ENCODE peak calls at places on chromosome 16, in six cellular contexts. One of them, this sample, is unnamed. For H3K79me1, the result is how much of the 10 kb centered on the place peaks cover.

GRCh38 chr16:81369888-81370504 is 55.2 kb downstream of the GAN start:
- DNase-seq in mesenchymal stem cell: no peak
- DNase-seq in IMR-90: no peak
- DNase-seq in neuronal stem cell: no peak
- DNase-seq in trophoblast cell: no peak
- DNase-seq in H9: no peak
- DNase-seq in this sample: no peak

GRCh38 chr16:35744716-35745115 is 2285.3 kb downstream of the TP53TG3F start:
- DNase-seq in mesenchymal stem cell: no peak
- DNase-seq in IMR-90: no peak
- DNase-seq in neuronal stem cell: no peak
- DNase-seq in trophoblast cell: no peak
- DNase-seq in H9: no peak
- DNase-seq in this sample: no peak

GRCh38 chr16:58045096-58045495 is 19.5 kb downstream of the MMP15 start:
- DNase-seq in mesenchymal stem cell: no peak
- DNase-seq in IMR-90: no peak
- DNase-seq in neuronal stem cell: no peak
- DNase-seq in trophoblast cell: no peak
- DNase-seq in H9: peak
- DNase-seq in this sample: no peak

GRCh38 chr16:78385406-78385805 is 286.0 kb downstream of the WWOX start:
- DNase-seq in mesenchymal stem cell: no peak
- DNase-seq in IMR-90: no peak
- DNase-seq in neuronal stem cell: no peak
- DNase-seq in trophoblast cell: no peak
- DNase-seq in H9: no peak
- DNase-seq in this sample: no peak

GRCh38 chr16:383326-384020 is 1.7 kb upstream of the PGAP6 start:
- DNase-seq in mesenchymal stem cell: peak
- DNase-seq in IMR-90: no peak
- DNase-seq in neuronal stem cell: no peak
- DNase-seq in trophoblast cell: peak
- DNase-seq in H9: peak
- DNase-seq in this sample: peak

GRCh38 chr16:7921360-7921759 is 588.7 kb downstream of the RBFOX1 start:
- DNase-seq in mesenchymal stem cell: no peak
- DNase-seq in IMR-90: no peak
- DNase-seq in neuronal stem cell: no peak
- DNase-seq in trophoblast cell: peak
- DNase-seq in H9: peak
- DNase-seq in this sample: no peak

GRCh38 chr16:29029168-29029994 is 44.5 kb downstream of the LAT start:
- DNase-seq in mesenchymal stem cell: peak
- DNase-seq in IMR-90: peak
- DNase-seq in neuronal stem cell: peak
- DNase-seq in trophoblast cell: no peak
- DNase-seq in H9: peak
- DNase-seq in this sample: peak

GRCh38 chr16:87790278-87791023 is 24.7 kb upstream of the KLHDC4 start:
- DNase-seq in mesenchymal stem cell: no peak
- DNase-seq in IMR-90: peak
- DNase-seq in neuronal stem cell: no peak
- DNase-seq in trophoblast cell: peak
- DNase-seq in H9: no peak
- DNase-seq in this sample: no peak

GRCh38 chr16:87414251-87414680 is 22.1 kb downstream of the MAP1LC3B start:
- DNase-seq in mesenchymal stem cell: no peak
- DNase-seq in IMR-90: no peak
- DNase-seq in neuronal stem cell: no peak
- DNase-seq in trophoblast cell: no peak
- DNase-seq in H9: no peak
- DNase-seq in this sample: no peak

GRCh38 chr16:30032083-30032819 is 1.2 kb upstream of the TLCD3B start:
- DNase-seq in mesenchymal stem cell: peak
- DNase-seq in IMR-90: peak
- DNase-seq in neuronal stem cell: peak
- DNase-seq in trophoblast cell: peak
- DNase-seq in H9: peak
- DNase-seq in this sample: peak

GRCh38 chr16:29698484-29699323 is 19.7 kb downstream of the QPRT start:
- DNase-seq in mesenchymal stem cell: no peak
- DNase-seq in IMR-90: no peak
- DNase-seq in neuronal stem cell: no peak
- DNase-seq in trophoblast cell: no peak
- DNase-seq in H9: no peak
- DNase-seq in this sample: no peak

GRCh38 chr16:77564791-77565390 is 130.1 kb upstream of the ADAMTS18 start:
- DNase-seq in mesenchymal stem cell: peak
- DNase-seq in IMR-90: peak
- DNase-seq in neuronal stem cell: no peak
- DNase-seq in trophoblast cell: peak
- DNase-seq in H9: no peak
- DNase-seq in this sample: no peak

GRCh38 chr16:17173134-17173729 is 297.5 kb downstream of the XYLT1 start:
- DNase-seq in mesenchymal stem cell: no peak
- DNase-seq in IMR-90: peak
- DNase-seq in neuronal stem cell: no peak
- DNase-seq in trophoblast cell: peak
- DNase-seq in H9: no peak
- DNase-seq in this sample: no peak

GRCh38 chr16:57606847-57607501 is 21.5 kb upstream of the ADGRG1 start:
- DNase-seq in mesenchymal stem cell: no peak
- DNase-seq in IMR-90: no peak
- DNase-seq in neuronal stem cell: no peak
- DNase-seq in trophoblast cell: peak
- DNase-seq in H9: no peak
- DNase-seq in this sample: no peak

GRCh38 chr16:88915639-88916327 is 49.3 kb upstream of the PABPN1L start:
- DNase-seq in mesenchymal stem cell: no peak
- DNase-seq in IMR-90: no peak
- DNase-seq in neuronal stem cell: no peak
- DNase-seq in trophoblast cell: no peak
- DNase-seq in H9: no peak
- DNase-seq in this sample: no peak
- H3K14ac ChIP-seq in mesenchymal stem cell: peak
- H3K14ac ChIP-seq in IMR-90: no peak
- H3K14ac ChIP-seq in neuronal stem cell: peak
- H3K14ac ChIP-seq in trophoblast cell: no peak
- H3K14ac ChIP-seq in H9: no peak
- H3K14ac ChIP-seq in this sample: peak

GRCh38 chr16:3149193-3149530 is 14.3 kb downstream of the ZNF213 start:
- DNase-seq in mesenchymal stem cell: no peak
- DNase-seq in IMR-90: no peak
- DNase-seq in neuronal stem cell: no peak
- DNase-seq in trophoblast cell: peak
- DNase-seq in H9: no peak
- DNase-seq in this sample: no peak

GRCh38 chr16:3149630-3150345 is 15.0 kb downstream of the ZNF213 start:
- DNase-seq in mesenchymal stem cell: peak
- DNase-seq in IMR-90: peak
- DNase-seq in neuronal stem cell: peak
- DNase-seq in trophoblast cell: peak
- DNase-seq in H9: peak
- DNase-seq in this sample: peak

GRCh38 chr16:3152273-3153076 is 17.6 kb downstream of the ZNF213 start:
- DNase-seq in mesenchymal stem cell: peak
- DNase-seq in IMR-90: peak
- DNase-seq in neuronal stem cell: peak
- DNase-seq in trophoblast cell: peak
- DNase-seq in H9: peak
- DNase-seq in this sample: peak

GRCh38 chr16:3152022-3152272 is 17.1 kb downstream of the ZNF213 start:
- DNase-seq in mesenchymal stem cell: no peak
- DNase-seq in IMR-90: no peak
- DNase-seq in neuronal stem cell: no peak
- DNase-seq in trophoblast cell: no peak
- DNase-seq in H9: no peak
- DNase-seq in this sample: no peak

GRCh38 chr16:3150346-3151218 is 15.8 kb downstream of the ZNF213 start:
- DNase-seq in mesenchymal stem cell: peak
- DNase-seq in IMR-90: peak
- DNase-seq in neuronal stem cell: peak
- DNase-seq in trophoblast cell: peak
- DNase-seq in H9: peak
- DNase-seq in this sample: peak
- H3K79me1 ChIP-seq in mesenchymal stem cell: under half
- H3K79me1 ChIP-seq in IMR-90: under half
- H3K79me1 ChIP-seq in neuronal stem cell: under half
- H3K79me1 ChIP-seq in trophoblast cell: under half
- H3K79me1 ChIP-seq in H9: under half
- H3K79me1 ChIP-seq in this sample: under half

GRCh38 chr16:83623091-83623730 is 184.6 kb upstream of the HSBP1 start:
- DNase-seq in mesenchymal stem cell: no peak
- DNase-seq in IMR-90: no peak
- DNase-seq in neuronal stem cell: no peak
- DNase-seq in trophoblast cell: no peak
- DNase-seq in H9: peak
- DNase-seq in this sample: no peak

GRCh38 chr16:83627996-83628395 is 179.8 kb upstream of the HSBP1 start:
- DNase-seq in mesenchymal stem cell: no peak
- DNase-seq in IMR-90: no peak
- DNase-seq in neuronal stem cell: no peak
- DNase-seq in trophoblast cell: no peak
- DNase-seq in H9: peak
- DNase-seq in this sample: peak

GRCh38 chr16:83626676-83627075 is 181.1 kb upstream of the HSBP1 start:
- DNase-seq in mesenchymal stem cell: no peak
- DNase-seq in IMR-90: no peak
- DNase-seq in neuronal stem cell: no peak
- DNase-seq in trophoblast cell: no peak
- DNase-seq in H9: peak
- DNase-seq in this sample: peak

GRCh38 chr16:83624436-83625120 is 183.2 kb upstream of the HSBP1 start:
- DNase-seq in mesenchymal stem cell: no peak
- DNase-seq in IMR-90: no peak
- DNase-seq in neuronal stem cell: no peak
- DNase-seq in trophoblast cell: no peak
- DNase-seq in H9: peak
- DNase-seq in this sample: peak

DNA sequence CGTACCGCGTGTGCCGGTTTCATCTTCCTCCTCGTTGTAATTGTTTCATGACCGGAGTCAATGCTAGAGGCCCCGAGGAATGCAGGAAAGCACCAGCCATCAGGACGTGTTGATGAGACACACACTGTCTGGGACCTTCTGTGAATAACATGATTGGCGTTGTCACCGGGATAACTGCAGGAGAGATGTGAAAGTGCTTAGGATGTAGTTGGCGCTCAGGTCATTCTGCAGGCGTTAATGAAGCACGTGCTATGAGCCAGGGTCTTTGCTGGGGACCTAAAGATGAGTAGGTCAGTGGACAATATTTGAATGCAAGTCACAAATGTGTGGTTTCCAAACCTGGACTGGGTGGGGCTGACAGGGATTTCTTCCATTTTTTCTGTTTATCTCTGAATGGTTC is 181.6 kb upstream of the HSBP1 start:
- DNase-seq in mesenchymal stem cell: no peak
- DNase-seq in IMR-90: no peak
- DNase-seq in neuronal stem cell: no peak
- DNase-seq in trophoblast cell: no peak
- DNase-seq in H9: peak
- DNase-seq in this sample: peak
- H3K14ac ChIP-seq in mesenchymal stem cell: no peak
- H3K14ac ChIP-seq in IMR-90: no peak
- H3K14ac ChIP-seq in neuronal stem cell: no peak
- H3K14ac ChIP-seq in trophoblast cell: no peak
- H3K14ac ChIP-seq in H9: no peak
- H3K14ac ChIP-seq in this sample: no peak

GRCh38 chr16:89319628-89319882 is 102.1 kb downstream of the ZNF778 start:
- DNase-seq in mesenchymal stem cell: no peak
- DNase-seq in IMR-90: no peak
- DNase-seq in neuronal stem cell: no peak
- DNase-seq in trophoblast cell: no peak
- DNase-seq in H9: no peak
- DNase-seq in this sample: no peak
- H3K79me1 ChIP-seq in mesenchymal stem cell: under half
- H3K79me1 ChIP-seq in IMR-90: half or more
- H3K79me1 ChIP-seq in neuronal stem cell: under half
- H3K79me1 ChIP-seq in trophoblast cell: under half
- H3K79me1 ChIP-seq in H9: under half
- H3K79me1 ChIP-seq in this sample: under half

GRCh38 chr16:20638711-20639335 is 58.7 kb downstream of the ACSM1 start:
- DNase-seq in mesenchymal stem cell: no peak
- DNase-seq in IMR-90: no peak
- DNase-seq in neuronal stem cell: no peak
- DNase-seq in trophoblast cell: no peak
- DNase-seq in H9: no peak
- DNase-seq in this sample: no peak
- H3K14ac ChIP-seq in mesenchymal stem cell: no peak
- H3K14ac ChIP-seq in IMR-90: no peak
- H3K14ac ChIP-seq in neuronal stem cell: no peak
- H3K14ac ChIP-seq in trophoblast cell: no peak
- H3K14ac ChIP-seq in H9: no peak
- H3K14ac ChIP-seq in this sample: no peak

DNA sequence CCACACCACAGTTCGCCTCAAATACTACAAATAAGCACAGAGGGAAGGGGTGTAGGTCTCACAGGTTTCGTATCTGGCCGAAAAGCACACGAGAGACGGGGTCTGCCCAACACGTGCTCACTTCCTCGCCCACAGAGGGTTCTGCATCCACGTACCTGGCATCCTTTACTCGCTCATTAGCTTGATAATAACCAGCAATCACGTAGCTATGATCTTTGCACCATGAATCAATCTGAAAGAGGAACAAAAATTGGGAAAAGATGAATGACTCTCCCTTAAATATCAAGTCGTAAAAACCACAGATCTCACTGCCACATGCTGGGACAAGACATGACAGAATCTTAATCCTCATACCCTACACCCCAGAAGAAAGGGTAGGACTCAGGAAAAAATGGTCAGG is 10.5 kb downstream of the EMC8 start:
- DNase-seq in mesenchymal stem cell: no peak
- DNase-seq in IMR-90: no peak
- DNase-seq in neuronal stem cell: no peak
- DNase-seq in trophoblast cell: no peak
- DNase-seq in H9: no peak
- DNase-seq in this sample: no peak
- H3K79me1 ChIP-seq in mesenchymal stem cell: half or more
- H3K79me1 ChIP-seq in IMR-90: half or more
- H3K79me1 ChIP-seq in neuronal stem cell: under half
- H3K79me1 ChIP-seq in trophoblast cell: under half
- H3K79me1 ChIP-seq in H9: under half
- H3K79me1 ChIP-seq in this sample: under half